ENCODE peak calls at places on chromosomes 4 and X, in eight cellular contexts. I is mesothelial cell of epicardium; W is hepatocyte; G is H9; L is H54; B is activated T-cell treated with anti-CD3 and anti-CD28 coated beads, Interleukin-2, amount 50 U/mL, for 1 hour; T is astrocyte of the hippocampus; C is amygdala. Y is an unnamed sample.

GRCh38 chr4:173527103-173527876 is 2.7 kb downstream of the HAND2 start:
- DNase-seq in T (no peak), I (peak; percentile 46), W (no peak), G (peak; percentile 77), B (no peak), C (no peak), L (no peak), Y (no peak)

GRCh38 chr4:94577136-94577535 is 125.4 kb downstream of the PDLIM5 start:
- DNase-seq in I (no peak), C (peak; percentile 44), L (no peak), T (peak; percentile 95), W (peak; percentile 18), G (peak; percentile 55), B (no peak), Y (no peak)

GRCh38 chr4:10108818-10109783 is 7.5 kb downstream of the WDR1 start:
- DNase-seq in W (no peak), L (no peak), C (no peak), I (no peak), T (peak; percentile 59), G (no peak), B (peak; percentile 63), Y (no peak)

GRCh38 chr4:147732516-147733193 is 767 bp downstream of the ARHGAP10 start:
- DNase-seq in T (peak; percentile 69), L (no peak), G (peak; percentile 58), I (peak; percentile 58), W (peak; percentile 64), B (peak; percentile 22), C (no peak), Y (no peak)

GRCh38 chr4:37392540-37393255 is 148.2 kb downstream of the NWD2 start:
- DNase-seq in T (peak; percentile 62), L (peak; percentile 2), C (peak; percentile 55), W (peak; percentile 16), B (no peak), I (no peak), G (no peak), Y (no peak)

GRCh38 chr4:8295471-8295870 is 25.9 kb downstream of the HTRA3 start:
- DNase-seq in B (no peak), L (no peak), C (no peak), G (no peak), W (no peak), I (no peak), T (no peak), Y (no peak)

GRCh38 chr4:658681-659667 is 15.1 kb downstream of the ATP5ME start:
- DNase-seq in G (peak; percentile 19), B (no peak), C (no peak), I (no peak), L (no peak), W (no peak), T (no peak), Y (no peak)

GRCh38 chr4:6360385-6360784 is 90.7 kb downstream of the WFS1 start:
- DNase-seq in W (no peak), I (no peak), G (no peak), C (peak; percentile 40), B (no peak), T (no peak), L (no peak), Y (no peak)

GRCh38 chr4:148445071-148445902 is 3.1 kb upstream of the NR3C2 start:
- DNase-seq in T (peak; percentile 60), B (peak; percentile 86), G (peak; percentile 62), I (peak; percentile 54), L (peak; percentile 43), W (peak; percentile 68), C (peak; percentile 66), Y (peak; percentile 49)

GRCh38 chr4:150342945-150343344 is 239.0 kb upstream of the MAB21L2 start:
- DNase-seq in L (no peak), G (no peak), T (no peak), W (no peak), C (no peak), B (no peak), I (no peak), Y (no peak)

GRCh38 chrX:37684918-37685317 is 673 bp upstream of the XK start:
- DNase-seq in T (no peak), W (no peak), G (no peak), B (no peak), I (no peak), L (no peak), C (no peak), Y (no peak)

GRCh38 chr4:108950158-108950915 is 187.5 kb upstream of the ETNPPL start:
- DNase-seq in C (no peak), B (no peak), L (no peak), T (no peak), W (no peak), I (no peak), G (no peak), Y (no peak)

GRCh38 chrX:136810493-136810892 is 29.8 kb upstream of the ARHGEF6 start:
- DNase-seq in L (no peak), T (no peak), G (no peak), W (no peak), C (no peak), I (no peak), B (no peak), Y (no peak)

GRCh38 chr4:147853706-147854105 is 121.8 kb downstream of the ARHGAP10 start:
- DNase-seq in B (no peak), C (no peak), I (no peak), T (no peak), G (no peak), W (no peak), L (no peak), Y (no peak)

GRCh38 chr4:8515316-8516060 is 64.7 kb upstream of the GPR78 start:
- DNase-seq in B (no peak), T (no peak), G (no peak), W (no peak), C (no peak), I (no peak), L (peak; percentile 86), Y (no peak)

GRCh38 chrX:123773258-123773978 is 40.6 kb upstream of the THOC2 start:
- DNase-seq in I (no peak), L (no peak), G (no peak), C (no peak), T (no peak), B (no peak), W (no peak), Y (no peak)

GRCh38 chr4:47519239-47519883 is 34.3 kb downstream of the ATP10D start:
- DNase-seq in L (no peak), I (no peak), T (peak; percentile 46), C (no peak), B (no peak), G (no peak), W (no peak), Y (no peak)

GRCh38 chrX:77527233-77528001 is 80.2 kb downstream of the FGF16 start:
- DNase-seq in C (peak; percentile 0), I (no peak), L (no peak), T (no peak), B (no peak), G (peak; percentile 44), W (no peak), Y (no peak)

GRCh38 chrX:15594371-15594770 is 6.4 kb downstream of the ACE2 start:
- DNase-seq in T (no peak), C (no peak), I (no peak), L (no peak), B (no peak), W (peak; percentile 22), G (no peak), Y (no peak)

GRCh38 chrX:49901068-49901467 is 21.3 kb upstream of the CLCN5 start:
- DNase-seq in G (no peak), C (no peak), I (no peak), T (no peak), L (no peak), B (no peak), W (no peak), Y (no peak)

GRCh38 chrX:56978172-56978571 is 17.2 kb downstream of the SPIN3 start:
- DNase-seq in I (no peak), W (peak; percentile 53), G (peak; percentile 35), C (no peak), T (peak; percentile 66), L (no peak), B (no peak), Y (no peak)

GRCh38 chrX:69124108-69124507 is 41.1 kb downstream of the PJA1 start:
- DNase-seq in L (no peak), G (no peak), B (no peak), C (no peak), T (peak; percentile 25), I (no peak), W (no peak), Y (no peak)

GRCh38 chr4:15255537-15255936 is 172.3 kb upstream of the C1QTNF7 start:
- DNase-seq in I (no peak), B (no peak), T (no peak), L (no peak), C (no peak), G (no peak), W (no peak), Y (no peak)

GRCh38 chr4:168541608-168541953 is 44.7 kb downstream of the PALLD start:
- DNase-seq in C (no peak), L (no peak), G (no peak), I (no peak), W (no peak), B (no peak), T (peak; percentile 48), Y (no peak)

GRCh38 chr4:8497762-8498161 is 57.2 kb downstream of the TRMT44 start:
- DNase-seq in I (no peak), B (no peak), T (no peak), C (no peak), W (no peak), L (no peak), G (no peak), Y (no peak)

GRCh38 chr4:22695011-22695410 is 2.3 kb downstream of the GBA3 start:
- DNase-seq in L (no peak), W (no peak), I (no peak), B (no peak), G (no peak), C (no peak), T (no peak), Y (no peak)

GRCh38 chr4:174037049-174037448 is 246.4 kb downstream of the FBXO8 start:
- DNase-seq in W (no peak), L (no peak), C (no peak), B (no peak), I (no peak), G (no peak), T (no peak), Y (no peak)